ENCODE peak calls at places on chromosomes 12 and 14, in eight cellular contexts. G, V, X, P, M, H, K and R are unnamed samples.

GRCh38 chr14:68734231-68734732 is 58.6 kb downstream of the ZFP36L1 start:
- DNase-seq in K (peak; percentile 22), V (no peak), H (no peak), P (peak; percentile 56), M (no peak), G (no peak), X (no peak), R (no peak)

GRCh38 chr14:97730706-97731105 is 933.5 kb downstream of the VRK1 start:
- DNase-seq in M (no peak), P (no peak), K (no peak), V (no peak), H (no peak), G (no peak), X (no peak), R (no peak)

GRCh38 chr12:102685841-102686240 is 205.5 kb upstream of the IGF1 start:
- DNase-seq in X (no peak), V (no peak), M (no peak), H (no peak), G (no peak), P (no peak), K (no peak), R (no peak)

GRCh38 chr14:78341827-78342389 is 171.7 kb downstream of the NRXN3 start:
- DNase-seq in K (no peak), V (no peak), H (no peak), X (no peak), M (no peak), G (no peak), P (no peak), R (no peak)

GRCh38 chr14:64394423-64394822 is 6.3 kb downstream of the MTHFD1 start:
- DNase-seq in V (no peak), P (no peak), K (no peak), M (no peak), G (no peak), X (no peak), H (no peak), R (no peak)

GRCh38 chr14:103072595-103073366 is 11.2 kb upstream of the LBHD2 start:
- DNase-seq in M (no peak), X (no peak), K (no peak), P (no peak), G (no peak), H (peak; percentile 54), V (peak; percentile 82), R (no peak)

GRCh38 chr12:123384318-123384993 is 524 bp downstream of the KMT5A start:
- DNase-seq in X (no peak), V (no peak), K (no peak), H (peak; percentile 66), G (peak; percentile 34), P (peak; percentile 19), M (peak; percentile 14), R (peak; percentile 16)

GRCh38 chr14:52790011-52790755 is 1.2 kb downstream of the GNPNAT1 start:
- DNase-seq in K (no peak), G (peak; percentile 59), P (peak; percentile 19), M (no peak), H (no peak), X (no peak), V (no peak), R (peak; percentile 7)

GRCh38 chr12:45034861-45035265 is 16.0 kb downstream of the DBX2 start:
- DNase-seq in H (no peak), G (peak; percentile 16), M (no peak), K (no peak), X (no peak), V (no peak), P (no peak), R (peak; percentile 10)

GRCh38 chr12:77062846-77063461 is 2.4 kb downstream of the E2F7 start:
- DNase-seq in G (no peak), M (no peak), V (no peak), P (no peak), K (peak; percentile 96), H (no peak), X (no peak), R (no peak)

GRCh38 chr14:21241218-21241819 is 27.9 kb downstream of the HNRNPC start:
- DNase-seq in X (no peak), G (peak; percentile 39), M (peak; percentile 56), H (no peak), P (peak; percentile 43), V (no peak), K (no peak), R (no peak)

GRCh38 chr12:25811656-25812126 is 146.8 kb upstream of the RASSF8 start:
- DNase-seq in G (no peak), H (no peak), P (no peak), K (peak; percentile 68), M (peak; percentile 79), V (peak; percentile 13), X (no peak), R (no peak)

GRCh38 chr12:3313066-3313465 is 177.9 kb upstream of the PRMT8 start:
- DNase-seq in P (no peak), V (no peak), G (no peak), M (no peak), X (no peak), K (peak; percentile 82), H (no peak), R (no peak)

DNA sequence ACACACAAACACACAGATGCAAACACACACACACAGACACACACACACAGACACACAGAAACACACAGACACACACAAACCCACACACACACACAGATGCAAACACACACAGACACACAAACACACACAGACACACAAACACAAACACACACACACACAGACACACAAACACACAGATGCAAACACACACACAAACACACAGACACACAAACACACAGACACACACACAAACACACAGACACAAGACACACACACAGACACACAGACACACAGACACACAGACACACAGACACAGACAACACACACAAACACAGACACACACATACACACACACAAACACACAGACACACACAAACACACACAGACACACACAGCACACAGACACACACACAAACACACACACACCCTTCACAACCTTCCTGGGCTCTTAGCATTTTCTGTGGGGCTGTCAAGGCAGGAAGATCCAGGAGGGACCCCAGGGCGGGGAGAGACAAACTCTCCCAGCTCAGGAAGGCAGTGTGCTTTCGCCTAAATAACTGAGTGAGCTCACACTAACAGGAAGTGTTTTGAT is 24.2 kb upstream of the INF2 start:
- DNase-seq in V (no peak), P (no peak), H (no peak), K (no peak), G (no peak), X (no peak), M (no peak), R (no peak)
- H3K4me1 ChIP-seq in V (peaks cover 22% of the 10 kb centered on the region), P (peaks cover 53% of the 10 kb centered on the region), H (peaks cover 12% of the 10 kb centered on the region), K (peaks cover 14% of the 10 kb centered on the region), G (peaks cover 10% of the 10 kb centered on the region), X (no peaks in the 10 kb centered on the region), M (peaks cover 7% of the 10 kb centered on the region), R (peaks cover 21% of the 10 kb centered on the region)

GRCh38 chr12:88897723-88898122 is 317.5 kb upstream of the KITLG start:
- DNase-seq in P (no peak), V (no peak), M (peak; percentile 14), G (no peak), H (no peak), K (peak; percentile 51), X (no peak), R (peak; percentile 71)
- H3K4me1 ChIP-seq in P (no peaks in the 10 kb centered on the region), V (no peaks in the 10 kb centered on the region), M (no peaks in the 10 kb centered on the region), G (peaks cover 13% of the 10 kb centered on the region), H (no peaks in the 10 kb centered on the region), K (peaks cover 5% of the 10 kb centered on the region), X (no peaks in the 10 kb centered on the region), R (peaks cover 33% of the 10 kb centered on the region)

DNA sequence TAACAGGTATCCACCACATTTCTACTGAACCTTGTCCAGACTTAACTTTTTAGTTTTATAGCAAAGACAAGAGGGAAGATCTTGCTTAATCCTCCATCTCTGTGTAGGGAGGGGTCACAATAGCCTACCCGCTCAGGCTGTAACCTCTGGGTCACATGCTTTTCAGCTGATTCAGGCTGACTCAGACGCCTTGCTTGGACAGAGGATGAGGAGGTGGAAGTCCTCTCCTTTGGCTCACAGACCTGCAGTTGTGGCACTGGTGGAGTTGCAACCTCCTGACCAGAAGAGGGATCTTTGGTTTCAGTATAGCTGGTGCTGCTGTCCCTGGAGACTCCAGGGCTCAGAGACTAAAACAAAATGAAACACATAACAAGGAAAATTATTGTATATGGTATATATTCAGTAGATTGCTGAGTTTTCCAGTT is 16.2 kb downstream of the ACIN1 start:
- DNase-seq in X (no peak), H (no peak), M (no peak), V (peak; percentile 45), G (no peak), K (peak; percentile 91), P (no peak), R (no peak)
- H3K4me1 ChIP-seq in X (no peaks in the 10 kb centered on the region), H (no peaks in the 10 kb centered on the region), M (no peaks in the 10 kb centered on the region), V (peaks cover 44% of the 10 kb centered on the region), G (no peaks in the 10 kb centered on the region), K (peaks cover 30% of the 10 kb centered on the region), P (no peaks in the 10 kb centered on the region), R (no peaks in the 10 kb centered on the region)

GRCh38 chr14:91496790-91497189 is 13.3 kb downstream of the PPP4R3A start:
- DNase-seq in X (no peak), G (peak; percentile 5), V (no peak), M (no peak), P (no peak), K (no peak), H (no peak), R (no peak)
- H3K4me1 ChIP-seq in X (no peaks in the 10 kb centered on the region), G (peaks cover 11% of the 10 kb centered on the region), V (peaks cover 39% of the 10 kb centered on the region), M (peaks cover 12% of the 10 kb centered on the region), P (peaks cover 91% of the 10 kb centered on the region), K (no peaks in the 10 kb centered on the region), H (peaks cover 59% of the 10 kb centered on the region), R (no peaks in the 10 kb centered on the region)

GRCh38 chr12:112354399-112354798 is 27.8 kb downstream of the HECTD4 start:
- DNase-seq in V (no peak), M (no peak), X (no peak), G (no peak), K (no peak), P (no peak), H (no peak), R (no peak)
- H3K4me1 ChIP-seq in V (peaks cover 15% of the 10 kb centered on the region), M (no peaks in the 10 kb centered on the region), X (peaks cover 13% of the 10 kb centered on the region), G (peaks cover 5% of the 10 kb centered on the region), K (no peaks in the 10 kb centered on the region), P (no peaks in the 10 kb centered on the region), H (peaks cover 18% of the 10 kb centered on the region), R (no peaks in the 10 kb centered on the region)